ENCODE peak calls at places on chromosomes 4 and X, in four cellular contexts. Y is WTC11, P is A549, H is endothelial cell of umbilical vein. R is an unnamed sample.

GRCh38 chrX:151871244-151871643 is 41.4 kb upstream of the MAGEA4 start:
- DNase-seq in Y (no peak), P (peak), H (peak), R (no peak)

GRCh38 chr4:123465416-123465815 is 68.8 kb downstream of the SPRY1 start:
- DNase-seq in Y (no peak), P (no peak), H (no peak), R (no peak)

GRCh38 chr4:40349561-40350198 is 14.5 kb downstream of the CHRNA9 start:
- DNase-seq in H (no peak), Y (no peak), P (peak), R (no peak)

GRCh38 chrX:11100281-11101035 is 10.7 kb upstream of the HCCS start:
- DNase-seq in H (peak), Y (peak), P (peak), R (no peak)

GRCh38 chr4:54937501-54937900 is 187.9 kb downstream of the KDR start:
- DNase-seq in H (peak), Y (no peak), P (no peak), R (peak)

GRCh38 chr4:26723216-26723615 is 137.4 kb upstream of the STIM2 start:
- DNase-seq in H (no peak), P (no peak), Y (no peak), R (no peak)

GRCh38 chrX:69309074-69309792 is 144.0 kb upstream of the PJA1 start:
- DNase-seq in Y (no peak), H (no peak), P (no peak), R (no peak)

GRCh38 chr4:40628888-40629287 is 776 bp downstream of the RBM47 start:
- DNase-seq in H (no peak), Y (no peak), P (no peak), R (no peak)

GRCh38 chr4:57193996-57194675 is 84.0 kb upstream of the IGFBP7 start:
- DNase-seq in H (no peak), P (no peak), Y (peak), R (no peak)

GRCh38 chr4:732911-733630 is 27.4 kb downstream of the PCGF3 start:
- DNase-seq in H (no peak), Y (no peak), P (no peak), R (no peak)

GRCh38 chr4:173191623-173192041 is 23.0 kb downstream of the GALNT7 start:
- DNase-seq in P (peak), H (peak), Y (no peak), R (no peak)

GRCh38 chr4:160872491-160872890 is 1291.3 kb downstream of the FSTL5 start:
- DNase-seq in H (no peak), P (no peak), Y (no peak), R (no peak)

GRCh38 chr4:67674098-67674497 is 26.9 kb downstream of the UBA6 start:
- DNase-seq in H (no peak), P (peak), Y (no peak), R (no peak)

GRCh38 chr4:139576219-139576618 is 20.2 kb upstream of the SETD7 start:
- DNase-seq in Y (no peak), P (no peak), H (no peak), R (no peak)

GRCh38 chr4:87566276-87566675 is 37.1 kb upstream of the SPARCL1 start:
- DNase-seq in P (no peak), H (no peak), Y (no peak), R (no peak)

GRCh38 chr4:41865306-41865980 is 69.8 kb upstream of the TMEM33 start:
- DNase-seq in Y (peak), H (no peak), P (no peak), R (no peak)

GRCh38 chr4:106614446-106614845 is 245.9 kb upstream of the GIMD1 start:
- DNase-seq in H (peak), Y (no peak), P (peak), R (no peak)

GRCh38 chr4:186700746-186701145 is 22.9 kb downstream of the FAT1 start:
- DNase-seq in P (no peak), Y (no peak), H (no peak), R (no peak)

GRCh38 chr4:26525136-26525535 is 34.9 kb upstream of the CCKAR start:
- DNase-seq in Y (no peak), P (no peak), H (no peak), R (no peak)

GRCh38 chr4:2046031-2046961 is 12.8 kb upstream of the NAT8L start:
- DNase-seq in P (no peak), H (no peak), Y (no peak), R (no peak)

GRCh38 chr4:20195071-20195885 is 56.4 kb upstream of the SLIT2 start:
- DNase-seq in P (no peak), Y (no peak), H (peak), R (no peak)

GRCh38 chrX:143669395-143669794 is 33.5 kb upstream of the SLITRK4 start:
- DNase-seq in Y (no peak), P (no peak), H (no peak), R (no peak)

GRCh38 chr4:144709159-144709558 is 63.2 kb downstream of the HHIP start:
- DNase-seq in Y (no peak), P (no peak), H (peak), R (no peak)

GRCh38 chrX:54042609-54043010 is 1.7 kb downstream of the PHF8 start:
- DNase-seq in P (peak), Y (peak), H (peak), R (peak)

GRCh38 chrX:17590892-17591740 is 146.2 kb upstream of the SCML1 start:
- DNase-seq in H (peak), Y (peak), P (peak), R (peak)

GRCh38 chrX:119880552-119881437 is 9.2 kb downstream of the NDUFA1 start:
- DNase-seq in H (peak), P (peak), Y (no peak), R (peak)

GRCh38 chrX:13078739-13079444 is 34.5 kb upstream of the FAM9C start:
- DNase-seq in Y (no peak), P (no peak), H (peak), R (no peak)

GRCh38 chr4:26176621-26177121 is 144.1 kb upstream of the RBPJ start:
- DNase-seq in Y (no peak), P (no peak), H (no peak), R (no peak)

GRCh38 chr4:188107931-188108843 is 1.2 kb downstream of the TRIML2 start:
- DNase-seq in P (peak), Y (no peak), H (no peak), R (no peak)

GRCh38 chr4:48032721-48033120 is 16.1 kb downstream of the NIPAL1 start:
- DNase-seq in H (no peak), Y (no peak), P (no peak), R (no peak)

GRCh38 chrX:38275615-38276014 is 51.7 kb downstream of the RPGR start:
- DNase-seq in P (peak), H (peak), Y (no peak), R (no peak)

GRCh38 chr4:23900636-23901035 is 10.8 kb upstream of the PPARGC1A start:
- DNase-seq in P (no peak), H (no peak), Y (no peak), R (no peak)

GRCh38 chr4:40238700-40239548 is 42.1 kb downstream of the RHOH start:
- DNase-seq in Y (no peak), P (peak), H (no peak), R (peak)

GRCh38 chr4:112604590-112604989 is 32.1 kb downstream of the ZGRF1 start:
- DNase-seq in H (peak), P (peak), Y (peak), R (peak)

GRCh38 chr4:41448935-41449334 is 89.0 kb upstream of the LIMCH1 start:
- DNase-seq in P (peak), H (no peak), Y (no peak), R (no peak)

GRCh38 chr4:181897935-181898334 is 345.3 kb upstream of the TENM3 start:
- DNase-seq in Y (no peak), H (no peak), P (no peak), R (no peak)

GRCh38 chr4:158667651-158668198 is 4.0 kb downstream of the C4orf46 start:
- DNase-seq in P (peak), Y (peak), H (peak), R (peak)

GRCh38 chrX:15150578-15150977 is 119.3 kb downstream of the ASB9 start:
- DNase-seq in H (no peak), Y (no peak), P (no peak), R (no peak)

GRCh38 chrX:15143050-15143824 is 126.6 kb downstream of the ASB9 start:
- DNase-seq in Y (peak), P (peak), H (peak), R (peak)

GRCh38 chrX:15143825-15144121 is 126.1 kb downstream of the ASB9 start:
- DNase-seq in H (no peak), P (no peak), Y (no peak), R (no peak)

GRCh38 chrX:15142084-15142715 is 127.7 kb downstream of the ASB9 start:
- DNase-seq in H (no peak), P (no peak), Y (no peak), R (no peak)

GRCh38 chrX:15146515-15146914 is 123.4 kb downstream of the ASB9 start:
- DNase-seq in H (peak), P (peak), Y (peak), R (peak)
- TF ChIP-seq JUN in H (no peak), P (no peak), Y (no peak), R (no peak)

GRCh38 chr4:6451309-6451708 is 21.1 kb downstream of the PPP2R2C start:
- DNase-seq in Y (no peak), H (no peak), P (no peak), R (no peak)
- TF ChIP-seq JUN in Y (no peak), H (no peak), P (no peak), R (no peak)

GRCh38 chrX:42119076-42119475 is 195.7 kb upstream of the CASK start:
- DNase-seq in H (peak), Y (no peak), P (peak), R (no peak)
- TF ChIP-seq JUN in H (no peak), Y (no peak), P (peak), R (no peak)

GRCh38 chr4:70722199-70722791 is 531 bp downstream of the RUFY3 start:
- DNase-seq in H (no peak), Y (no peak), P (no peak), R (peak)
- TF ChIP-seq JUN in H (no peak), Y (no peak), P (no peak), R (peak)

DNA sequence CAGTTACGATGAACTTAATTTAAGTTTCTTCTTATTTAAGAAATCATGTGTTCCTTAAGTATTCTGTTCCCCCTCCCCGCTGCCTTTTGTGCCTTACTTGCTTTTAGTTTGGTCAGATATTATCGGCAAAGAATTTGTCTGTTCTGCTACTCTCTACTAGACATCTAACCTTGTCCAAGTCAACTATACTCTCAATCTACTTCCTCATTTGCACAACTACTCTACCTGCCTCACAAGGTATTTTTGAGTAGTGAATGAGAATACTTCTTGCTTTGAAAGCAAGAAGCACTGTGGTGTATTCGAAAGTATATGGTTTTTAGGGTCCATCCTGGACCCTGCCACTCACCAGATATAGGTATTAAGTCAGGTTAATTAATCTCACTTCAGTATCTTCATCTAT is 8.0 kb upstream of the KLHL5 start:
- DNase-seq in Y (no peak), H (no peak), P (no peak), R (no peak)
- TF ChIP-seq JUN in Y (no peak), H (no peak), P (no peak), R (no peak)

GRCh38 chr4:13546374-13546854 is 2.1 kb upstream of the NKX3-2 start:
- DNase-seq in P (no peak), H (no peak), Y (no peak), R (no peak)

GRCh38 chr4:13547563-13548041 is 3.3 kb upstream of the NKX3-2 start:
- DNase-seq in H (no peak), Y (peak), P (no peak), R (no peak)

GRCh38 chr4:13548059-13548983 is 4.0 kb upstream of the NKX3-2 start:
- DNase-seq in Y (no peak), P (no peak), H (no peak), R (no peak)

GRCh38 chr4:13546855-13547562 is 2.7 kb upstream of the NKX3-2 start:
- DNase-seq in P (no peak), Y (peak), H (no peak), R (no peak)

GRCh38 chr4:13548984-13549546 is 4.8 kb upstream of the NKX3-2 start:
- DNase-seq in P (peak), Y (peak), H (peak), R (peak)
- TF ChIP-seq JUN in P (no peak), Y (no peak), H (no peak), R (peak)

GRCh38 chr4:99759346-99759984 is 57.2 kb upstream of the DAPP1 start:
- DNase-seq in H (no peak), P (no peak), Y (no peak), R (no peak)
- TF ChIP-seq JUN in H (no peak), P (no peak), Y (no peak), R (no peak)

GRCh38 chrX:42098897-42099296 is 175.5 kb upstream of the CASK start:
- DNase-seq in H (no peak), Y (no peak), P (no peak), R (no peak)

GRCh38 chrX:42097491-42097890 is 174.1 kb upstream of the CASK start:
- DNase-seq in Y (no peak), H (no peak), P (no peak), R (no peak)

GRCh38 chrX:42094208-42094607 is 170.9 kb upstream of the CASK start:
- DNase-seq in H (no peak), Y (no peak), P (no peak), R (no peak)

GRCh38 chrX:42093756-42094155 is 170.4 kb upstream of the CASK start:
- DNase-seq in P (no peak), Y (no peak), H (peak), R (no peak)

GRCh38 chrX:42096262-42096939 is 173.0 kb upstream of the CASK start:
- DNase-seq in Y (no peak), P (peak), H (peak), R (peak)
- TF ChIP-seq JUN in Y (no peak), P (no peak), H (no peak), R (no peak)

R was measured in K562.